ENCODE peak calls at places on chromosome 4, in ten cellular contexts. L is A673; T is SK-N-SH; I is GM10248; E is MCF 10A; J is activated B cell treated with CpG ODN at 0.5 μM for 24 hours; Q is WTC11; W is progenitor cell of endocrine pancreas; V is CD4-positive, alpha-beta T cell; B is ovary. O is an unnamed sample.

GRCh38 chr4:70902577-70903281 is 560 bp downstream of the MOB1B start:
- DNase-seq in L (peak), T (no peak), I (peak), E (peak), J (no peak), Q (no peak), W (no peak), V (peak), B (peak), O (no peak)

GRCh38 chr4:110610940-110611785 is 11.7 kb downstream of the PITX2 start:
- DNase-seq in L (no peak), T (no peak), I (no peak), E (no peak), J (no peak), Q (peak), W (no peak), V (no peak), B (no peak), O (no peak)

GRCh38 chr4:39363773-39364393 is 2.3 kb downstream of the RFC1 start:
- DNase-seq in L (no peak), T (no peak), I (no peak), E (no peak), J (no peak), Q (no peak), W (no peak), V (no peak), B (no peak), O (no peak)

GRCh38 chr4:114384629-114385028 is 214.0 kb upstream of the UGT8 start:
- DNase-seq in L (peak), T (peak), I (no peak), E (peak), J (no peak), Q (no peak), W (no peak), V (no peak), B (no peak), O (peak)

GRCh38 chr4:10460313-10461047 is 3.3 kb upstream of the ZNF518B start:
- DNase-seq in L (no peak), T (no peak), I (no peak), E (no peak), J (no peak), Q (no peak), W (no peak), V (no peak), B (no peak), O (no peak)

GRCh38 chr4:140257461-140258305 is 103.7 kb upstream of the MAML3 start:
- DNase-seq in L (no peak), T (no peak), I (no peak), E (no peak), J (no peak), Q (no peak), W (no peak), V (no peak), B (no peak), O (peak)

GRCh38 chr4:27040351-27040750 is 179.7 kb downstream of the STIM2 start:
- DNase-seq in L (no peak), T (no peak), I (no peak), E (no peak), J (no peak), Q (no peak), W (no peak), V (no peak), B (no peak), O (no peak)

GRCh38 chr4:101419324-101420135 is 72.2 kb upstream of the PPP3CA start:
- DNase-seq in L (peak), T (no peak), I (peak), E (no peak), J (no peak), Q (no peak), W (no peak), V (no peak), B (no peak), O (peak)

GRCh38 chr4:67437974-67438713 is 107.2 kb downstream of the CENPC start:
- DNase-seq in L (peak), T (no peak), I (no peak), E (peak), J (no peak), Q (no peak), W (no peak), V (no peak), B (no peak), O (peak)

GRCh38 chr4:849478-850175 is 23.7 kb upstream of the CPLX1 start:
- DNase-seq in L (no peak), T (peak), I (no peak), E (no peak), J (no peak), Q (no peak), W (no peak), V (no peak), B (no peak), O (no peak)

GRCh38 chr4:848803-849477 is 23.0 kb upstream of the CPLX1 start:
- DNase-seq in L (no peak), T (peak), I (no peak), E (no peak), J (no peak), Q (no peak), W (no peak), V (no peak), B (no peak), O (no peak)

GRCh38 chr4:185774815-185775684 is 36.9 kb downstream of the SORBS2 start:
- DNase-seq in L (no peak), T (no peak), I (no peak), E (peak), J (no peak), Q (no peak), W (no peak), V (no peak), B (no peak), O (peak)

GRCh38 chr4:26311633-26312032 is 9.2 kb upstream of the RBPJ start:
- DNase-seq in L (no peak), T (no peak), I (no peak), E (no peak), J (no peak), Q (no peak), W (no peak), V (no peak), B (no peak), O (no peak)

GRCh38 chr4:110005461-110006056 is 92.9 kb downstream of the EGF start:
- DNase-seq in L (peak), T (peak), I (peak), E (peak), J (no peak), Q (no peak), W (no peak), V (no peak), B (no peak), O (peak)

GRCh38 chr4:56613101-56613862 is 67.8 kb downstream of the HOPX start:
- DNase-seq in L (no peak), T (no peak), I (no peak), E (peak), J (no peak), Q (no peak), W (no peak), V (no peak), B (no peak), O (peak)

GRCh38 chr4:146329042-146329716 is 114.8 kb downstream of the REELD1 start:
- DNase-seq in L (peak), T (no peak), I (no peak), E (peak), J (no peak), Q (no peak), W (no peak), V (no peak), B (no peak), O (peak)

GRCh38 chr4:16140520-16141249 is 56.9 kb upstream of the PROM1 start:
- DNase-seq in L (no peak), T (no peak), I (no peak), E (peak), J (no peak), Q (no peak), W (no peak), V (no peak), B (no peak), O (peak)

GRCh38 chr4:154634058-154634457 is 21.6 kb upstream of the FGG start:
- DNase-seq in L (no peak), T (no peak), I (no peak), E (no peak), J (no peak), Q (no peak), W (no peak), V (no peak), B (no peak), O (no peak)

GRCh38 chr4:121785479-121785878 is 15.6 kb upstream of the EXOSC9 start:
- DNase-seq in L (no peak), T (no peak), I (no peak), E (peak), J (no peak), Q (no peak), W (no peak), V (no peak), B (no peak), O (peak)

GRCh38 chr4:176845636-176846035 is 52.9 kb upstream of the VEGFC start:
- DNase-seq in L (no peak), T (no peak), I (no peak), E (peak), J (no peak), Q (no peak), W (no peak), V (no peak), B (no peak), O (no peak)

GRCh38 chr4:89661490-89661889 is 175.5 kb downstream of the SNCA start:
- DNase-seq in L (no peak), T (no peak), I (no peak), E (peak), J (no peak), Q (no peak), W (no peak), V (no peak), B (no peak), O (peak)

GRCh38 chr4:186557486-186557885 is 2.1 kb upstream of the MTNR1A start:
- DNase-seq in L (peak), T (no peak), I (no peak), E (peak), J (no peak), Q (no peak), W (no peak), V (no peak), B (no peak), O (peak)

GRCh38 chr4:181821039-181822004 is 421.9 kb upstream of the TENM3 start:
- DNase-seq in L (no peak), T (no peak), I (no peak), E (peak), J (no peak), Q (no peak), W (no peak), V (no peak), B (no peak), O (peak)

GRCh38 chr4:118367872-118368271 is 15.1 kb upstream of the PRSS12 start:
- DNase-seq in L (no peak), T (no peak), I (no peak), E (no peak), J (no peak), Q (no peak), W (no peak), V (no peak), B (no peak), O (no peak)

GRCh38 chr4:93749351-93749761 is 79.2 kb upstream of the ATOH1 start:
- DNase-seq in L (no peak), T (no peak), I (peak), E (no peak), J (no peak), Q (no peak), W (no peak), V (no peak), B (no peak), O (no peak)

GRCh38 chr4:42296196-42296595 is 101.1 kb upstream of the SHISA3 start:
- DNase-seq in L (no peak), T (no peak), I (no peak), E (peak), J (no peak), Q (no peak), W (no peak), V (no peak), B (no peak), O (no peak)

GRCh38 chr4:157280673-157281072 is 60.1 kb downstream of the GRIA2 start:
- DNase-seq in L (no peak), T (no peak), I (no peak), E (peak), J (no peak), Q (no peak), W (no peak), V (no peak), B (no peak), O (peak)

GRCh38 chr4:67198757-67199156 is 346.5 kb downstream of the CENPC start:
- DNase-seq in L (peak), T (no peak), I (peak), E (peak), J (no peak), Q (no peak), W (no peak), V (no peak), B (no peak), O (peak)

GRCh38 chr4:156596026-156596425 is 375.6 kb downstream of the PDGFC start:
- DNase-seq in L (peak), T (no peak), I (no peak), E (no peak), J (no peak), Q (no peak), W (no peak), V (no peak), B (no peak), O (peak)

DNA sequence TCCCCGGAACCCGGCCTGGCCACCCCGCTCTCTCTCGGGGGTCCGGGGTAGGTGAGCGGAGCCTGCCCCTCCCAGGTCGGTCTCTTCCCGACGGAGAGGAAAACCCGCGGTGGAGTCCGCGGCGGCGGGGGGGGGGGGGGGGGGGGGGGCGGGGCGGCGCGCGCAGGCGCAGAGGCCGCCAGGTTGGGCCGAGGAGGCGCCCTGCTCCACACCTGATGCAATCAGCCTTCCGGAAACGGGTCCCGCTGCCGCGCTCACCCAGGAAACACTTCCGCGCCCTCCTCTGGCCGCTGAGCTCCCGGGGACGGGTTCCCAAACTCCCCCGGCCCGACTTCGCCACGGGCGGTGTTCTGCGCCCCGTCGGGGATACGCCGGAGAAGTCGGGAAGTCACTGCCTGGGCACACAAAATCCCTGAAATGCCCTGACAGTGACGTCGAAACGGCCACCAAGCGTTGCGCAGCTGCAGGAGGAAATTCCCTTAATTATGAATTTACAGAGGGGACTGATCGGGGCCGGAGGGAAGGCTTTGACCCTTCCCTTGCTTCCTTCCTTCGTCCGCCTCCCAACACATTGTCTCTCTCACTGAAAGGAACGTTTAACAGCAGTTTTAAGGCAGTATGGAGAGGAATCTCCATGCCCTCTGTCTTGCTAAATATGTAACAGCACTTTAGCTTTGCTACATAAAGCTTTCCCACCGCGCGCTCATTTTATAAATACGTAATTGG is 2.1 kb upstream of the APBB2 start:
- DNase-seq in L (peak), T (peak), I (peak), E (peak), J (peak), Q (peak), W (peak), V (peak), B (peak), O (peak)
- TF ChIP-seq CTCF in L (no peak), T (no peak), I (no peak), E (peak), J (no peak), Q (no peak), W (peak), V (no peak), B (peak), O (no peak)

GRCh38 chr4:7042697-7043464 is at the start of gene TADA2B:
- DNase-seq in L (peak), T (peak), I (peak), E (peak), J (peak), Q (peak), W (peak), V (peak), B (peak), O (peak)
- TF ChIP-seq CTCF in L (peak), T (peak), I (peak), E (peak), J (no peak), Q (no peak), W (peak), V (peak), B (peak), O (peak)

DNA sequence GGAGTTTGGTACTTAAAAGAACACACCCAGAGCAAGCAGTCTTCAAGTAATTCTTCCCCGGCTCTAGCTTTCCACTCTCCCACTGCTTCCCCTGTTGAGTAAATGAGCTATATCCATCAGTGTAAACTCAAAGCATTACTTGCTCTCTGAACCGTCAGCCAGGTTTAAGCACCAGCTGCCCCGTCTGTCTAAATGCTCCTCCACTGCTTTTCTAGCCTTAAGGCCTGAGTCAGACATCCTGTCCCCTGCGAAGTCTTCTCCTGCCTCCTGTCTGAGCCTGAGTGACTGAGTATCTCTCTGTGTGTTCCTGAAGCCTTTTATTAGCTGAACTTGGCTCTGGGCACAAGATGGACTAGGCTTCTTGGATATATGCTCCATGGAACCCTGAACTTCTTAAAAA is 205.1 kb downstream of the STK32B start:
- DNase-seq in L (no peak), T (no peak), I (no peak), E (no peak), J (no peak), Q (no peak), W (no peak), V (no peak), B (no peak), O (no peak)
- TF ChIP-seq CTCF in L (no peak), T (no peak), I (no peak), E (no peak), J (no peak), Q (no peak), W (no peak), V (no peak), B (no peak), O (no peak)

GRCh38 chr4:128162434-128162833 is 101.3 kb downstream of the LARP1B start:
- DNase-seq in L (no peak), T (no peak), I (no peak), E (peak), J (no peak), Q (no peak), W (no peak), V (no peak), B (no peak), O (peak)

GRCh38 chr4:128158894-128159293 is 97.8 kb downstream of the LARP1B start:
- DNase-seq in L (no peak), T (no peak), I (no peak), E (no peak), J (no peak), Q (no peak), W (no peak), V (no peak), B (no peak), O (no peak)

GRCh38 chr4:128161138-128161537 is 100.0 kb downstream of the LARP1B start:
- DNase-seq in L (no peak), T (no peak), I (no peak), E (no peak), J (no peak), Q (no peak), W (no peak), V (no peak), B (no peak), O (no peak)

GRCh38 chr4:128163177-128164117 is 102.3 kb downstream of the LARP1B start:
- DNase-seq in L (peak), T (no peak), I (no peak), E (peak), J (no peak), Q (no peak), W (no peak), V (no peak), B (no peak), O (peak)

DNA sequence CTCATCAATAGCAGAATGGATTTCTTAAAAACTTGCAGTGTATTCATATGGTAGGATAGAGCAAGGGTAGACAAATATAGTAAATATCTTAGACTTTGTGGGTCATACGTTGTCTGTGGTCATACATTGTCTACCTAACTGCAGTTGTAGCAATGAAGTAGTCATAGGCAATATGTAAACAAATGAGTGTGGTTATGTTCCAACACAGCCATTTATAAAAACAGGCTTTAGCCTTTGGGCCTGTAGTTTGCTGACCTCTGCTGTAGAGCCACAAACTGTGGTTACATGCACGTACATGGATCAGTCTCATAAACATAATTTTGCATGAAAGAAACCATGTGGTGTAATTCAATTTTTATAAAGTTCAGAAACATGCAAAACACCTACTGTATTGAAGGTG is 98.9 kb downstream of the LARP1B start:
- DNase-seq in L (no peak), T (no peak), I (no peak), E (peak), J (no peak), Q (no peak), W (no peak), V (no peak), B (no peak), O (peak)
- TF ChIP-seq CTCF in L (no peak), T (no peak), I (no peak), E (no peak), J (no peak), Q (no peak), W (no peak), V (no peak), B (no peak), O (no peak)

DNA sequence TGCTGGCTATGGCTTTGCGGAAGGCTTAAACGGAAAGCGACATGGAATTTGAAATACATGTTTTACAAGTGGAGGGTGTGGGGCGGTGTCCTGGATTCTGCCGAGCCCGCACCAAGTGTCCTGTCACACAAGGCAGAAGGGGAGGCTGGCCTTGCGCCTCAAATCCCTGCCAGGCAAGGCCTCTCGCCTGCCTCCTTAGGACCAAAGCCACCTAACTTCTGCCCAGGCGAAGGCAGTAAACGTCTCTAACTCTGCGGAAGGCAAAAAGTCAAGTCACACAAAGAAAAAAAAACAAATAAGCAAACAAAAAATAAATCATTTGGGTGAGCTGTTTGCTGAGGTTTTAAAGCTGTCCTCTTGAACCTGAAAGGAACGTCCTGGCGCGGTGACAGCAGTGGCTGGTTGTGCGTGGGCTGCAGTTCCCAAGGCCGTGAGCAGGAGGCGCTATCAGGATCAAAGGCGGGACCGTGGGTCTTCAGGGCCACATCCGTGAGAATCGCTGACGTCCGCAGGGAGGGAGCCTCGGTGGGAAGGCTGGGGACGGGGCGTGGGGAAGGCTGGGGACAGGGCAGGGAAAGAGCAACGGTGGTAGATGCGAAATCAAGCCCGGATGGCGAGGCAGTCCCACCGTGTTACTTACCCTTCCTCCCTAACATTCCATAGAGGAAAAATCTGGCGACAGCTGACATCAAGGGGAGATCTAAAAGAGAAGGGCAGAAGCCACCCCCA is 99.1 kb downstream of the TRAPPC11 start:
- DNase-seq in L (no peak), T (no peak), I (no peak), E (no peak), J (no peak), Q (peak), W (peak), V (no peak), B (peak), O (no peak)
- TF ChIP-seq CTCF in L (peak), T (peak), I (no peak), E (no peak), J (no peak), Q (peak), W (peak), V (no peak), B (no peak), O (no peak)